ENCODE peak calls at places on chromosomes 2 and 18, in seven cellular contexts. S is mesenchymal stem cell, I is H9, W is IMR-90, E is H1, G is neuronal stem cell, H is trophoblast cell. L is an unnamed sample.

GRCh38 chr2:208025814-208026184 is 472 bp upstream of the PLEKHM3 start:
- DNase-seq in W (no peak), H (no peak), I (peak), G (no peak), S (no peak), E (no peak), L (no peak)

GRCh38 chr2:241489733-241490443 is 18.5 kb downstream of the STK25 start:
- DNase-seq in E (no peak), I (no peak), S (no peak), W (no peak), G (no peak), H (no peak), L (no peak)

GRCh38 chr2:240362216-240362755 is 73.2 kb upstream of the GPC1 start:
- DNase-seq in G (no peak), H (no peak), W (no peak), E (no peak), S (no peak), I (no peak), L (no peak)

GRCh38 chr2:232485333-232485756 is 2.3 kb downstream of the ECEL1 start:
- DNase-seq in S (no peak), G (no peak), W (no peak), E (no peak), H (no peak), I (no peak), L (peak)

GRCh38 chr2:236176951-236177350 is 8.8 kb upstream of the GBX2 start:
- DNase-seq in I (no peak), E (no peak), G (no peak), H (no peak), W (no peak), S (no peak), L (no peak)

GRCh38 chr2:129483366-129483765 is 496.1 kb upstream of the RAB6C start:
- DNase-seq in W (no peak), G (no peak), H (no peak), I (no peak), E (no peak), S (no peak), L (no peak)

GRCh38 chr2:170271340-170271739 is 93.4 kb downstream of the MYO3B start:
- DNase-seq in S (no peak), E (no peak), W (no peak), I (no peak), G (no peak), H (no peak), L (no peak)

GRCh38 chr2:238143239-238143951 is 4.9 kb downstream of the KLHL30 start:
- DNase-seq in E (no peak), G (no peak), H (no peak), W (peak), S (peak), I (no peak), L (no peak)

GRCh38 chr2:28565720-28566295 is 69.9 kb downstream of the PLB1 start:
- DNase-seq in E (no peak), S (no peak), H (peak), W (no peak), I (no peak), G (no peak), L (no peak)

GRCh38 chr2:98380203-98380535 is 33.9 kb downstream of the CNGA3 start:
- DNase-seq in W (no peak), S (no peak), I (no peak), E (no peak), G (no peak), H (no peak), L (no peak)

GRCh38 chr18:70386582-70386981 is 97.7 kb downstream of the SOCS6 start:
- DNase-seq in S (no peak), I (no peak), G (no peak), H (no peak), W (no peak), E (no peak), L (no peak)

GRCh38 chr2:70087703-70088507 is 628 bp downstream of the PCBP1 start:
- DNase-seq in E (no peak), S (peak), G (no peak), W (peak), I (peak), H (peak), L (peak)

GRCh38 chr2:43429366-43429765 is 166.5 kb downstream of the THADA start:
- DNase-seq in W (no peak), S (no peak), E (no peak), I (no peak), H (no peak), G (no peak), L (no peak)

GRCh38 chr18:55593888-55594287 is 5.9 kb upstream of the TCF4 start:
- DNase-seq in G (no peak), E (no peak), H (peak), S (no peak), I (no peak), W (peak), L (no peak)

GRCh38 chr2:162379719-162380580 is 36.0 kb downstream of the GCA start:
- DNase-seq in I (no peak), W (no peak), E (no peak), G (no peak), H (no peak), S (no peak), L (peak)

GRCh38 chr2:236179653-236180500 is 11.7 kb upstream of the GBX2 start:
- DNase-seq in W (peak), H (peak), S (peak), G (peak), I (no peak), E (no peak), L (peak)

GRCh38 chr18:11308499-11308898 is 159.1 kb upstream of the PIEZO2 start:
- DNase-seq in G (no peak), E (no peak), H (no peak), W (peak), S (peak), I (no peak), L (no peak)

GRCh38 chr2:181457741-181458425 is 697 bp downstream of the ITGA4 start:
- DNase-seq in H (no peak), G (peak), I (peak), E (no peak), S (peak), W (peak), L (peak)

GRCh38 chr2:95314964-95315611 is 17.9 kb downstream of the KCNIP3 start:
- DNase-seq in S (no peak), I (peak), H (peak), E (peak), G (peak), W (peak), L (peak)

GRCh38 chr2:105369777-105370690 is 28.8 kb downstream of the FHL2 start:
- DNase-seq in I (peak), E (peak), G (peak), H (peak), S (peak), W (peak), L (peak)

GRCh38 chr2:68238955-68239822 is 13.1 kb downstream of the PPP3R1 start:
- DNase-seq in E (no peak), I (no peak), W (peak), G (no peak), S (peak), H (no peak), L (no peak)

GRCh38 chr2:7430869-7431641 is 513.8 kb downstream of the RNF144A start:
- DNase-seq in W (no peak), S (peak), G (peak), E (peak), I (peak), H (peak), L (peak)

GRCh38 chr2:128228894-128229293 is 89.8 kb downstream of the HS6ST1 start:
- DNase-seq in G (no peak), W (peak), H (no peak), I (no peak), E (no peak), S (peak), L (no peak)

DNA sequence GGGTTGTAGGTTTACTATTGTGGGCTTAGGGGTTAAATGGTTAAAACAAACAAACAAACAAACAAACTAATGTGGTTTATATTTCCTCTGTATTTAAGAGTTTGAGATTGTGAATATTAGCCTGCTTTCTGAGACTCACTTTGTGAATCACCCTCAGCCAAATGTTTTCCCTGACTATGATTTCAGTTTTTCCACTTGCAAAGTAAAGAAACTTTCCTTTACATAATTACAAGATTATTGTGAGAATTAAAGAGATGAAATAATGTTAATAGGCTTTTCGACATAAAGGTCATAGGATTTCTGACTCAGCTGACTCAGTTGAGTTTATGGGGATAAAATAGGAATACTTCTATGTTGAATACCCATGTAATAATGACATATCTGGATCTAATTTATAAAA is 2.9 kb downstream of the GULP1 start:
- DNase-seq in G (no peak), H (no peak), I (no peak), E (no peak), W (peak), S (peak), L (no peak)
- H3K27ac ChIP-seq in G (no peak), H (peak), I (peak), E (peak), W (no peak), S (peak), L (no peak)

GRCh38 chr2:221425353-221425752 is 146.8 kb downstream of the EPHA4 start:
- DNase-seq in I (no peak), W (no peak), E (no peak), G (no peak), S (no peak), H (no peak), L (no peak)
- H2BK120ac ChIP-seq in I (no peak), W (no peak), E (no peak), G (no peak), S (no peak), H (no peak), L (no peak)

GRCh38 chr2:20139828-20140227 is 85.1 kb downstream of the SDC1 start:
- DNase-seq in E (no peak), H (no peak), G (no peak), I (no peak), S (no peak), W (no peak), L (no peak)
- H3K23ac ChIP-seq in E (no peak), H (no peak), G (no peak), I (no peak), S (no peak), W (no peak), L (no peak)

DNA sequence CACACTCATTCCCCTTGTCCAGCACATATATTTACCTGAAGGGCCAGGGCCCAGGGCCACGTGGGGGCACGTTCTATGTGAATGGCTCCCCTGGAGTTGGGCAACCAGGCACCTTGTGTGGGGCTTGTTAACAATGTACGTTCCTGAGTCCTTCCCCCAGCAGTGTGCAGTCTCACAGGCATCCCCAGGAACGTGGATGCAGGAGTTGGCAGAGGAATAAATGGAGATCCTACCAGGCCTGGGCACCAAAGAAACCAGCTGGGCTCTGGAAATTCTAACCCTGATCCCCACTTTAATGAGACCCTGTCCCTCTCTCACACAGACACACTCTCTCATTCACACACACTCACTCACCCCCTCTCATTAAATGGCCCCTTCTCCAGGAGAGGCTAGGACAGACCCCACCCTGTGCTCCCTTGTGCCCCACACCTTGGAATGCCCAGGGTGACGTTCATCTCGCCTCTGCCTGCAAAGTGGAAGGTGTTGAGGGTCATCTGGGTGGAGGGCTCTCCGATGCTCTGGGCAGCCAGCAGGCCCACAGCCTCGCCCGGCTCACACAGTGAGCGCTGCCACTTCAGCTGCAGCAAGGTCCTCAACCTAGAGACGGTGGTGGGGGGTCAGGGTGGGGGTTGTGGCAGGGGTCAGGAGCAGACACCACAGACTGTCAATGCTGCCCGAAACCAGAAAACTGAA is 65.6 kb downstream of the POLR1A start:
- DNase-seq in S (no peak), E (no peak), H (no peak), I (peak), W (no peak), G (no peak), L (no peak)
- H3K27ac ChIP-seq in S (no peak), E (no peak), H (no peak), I (no peak), W (no peak), G (no peak), L (no peak)

GRCh38 chr2:215847718-215848117 is 165.6 kb downstream of the MREG start:
- DNase-seq in E (no peak), H (no peak), W (peak), G (no peak), I (no peak), S (peak), L (no peak)

GRCh38 chr2:215843579-215843978 is 169.8 kb downstream of the MREG start:
- DNase-seq in S (peak), W (peak), G (no peak), I (no peak), H (peak), E (no peak), L (no peak)

GRCh38 chr2:215847056-215847455 is 166.3 kb downstream of the MREG start:
- DNase-seq in I (no peak), G (no peak), H (no peak), W (no peak), S (no peak), E (no peak), L (no peak)

GRCh38 chr2:215848146-215848545 is 165.2 kb downstream of the MREG start:
- DNase-seq in E (no peak), W (no peak), H (no peak), S (no peak), I (no peak), G (no peak), L (no peak)

DNA sequence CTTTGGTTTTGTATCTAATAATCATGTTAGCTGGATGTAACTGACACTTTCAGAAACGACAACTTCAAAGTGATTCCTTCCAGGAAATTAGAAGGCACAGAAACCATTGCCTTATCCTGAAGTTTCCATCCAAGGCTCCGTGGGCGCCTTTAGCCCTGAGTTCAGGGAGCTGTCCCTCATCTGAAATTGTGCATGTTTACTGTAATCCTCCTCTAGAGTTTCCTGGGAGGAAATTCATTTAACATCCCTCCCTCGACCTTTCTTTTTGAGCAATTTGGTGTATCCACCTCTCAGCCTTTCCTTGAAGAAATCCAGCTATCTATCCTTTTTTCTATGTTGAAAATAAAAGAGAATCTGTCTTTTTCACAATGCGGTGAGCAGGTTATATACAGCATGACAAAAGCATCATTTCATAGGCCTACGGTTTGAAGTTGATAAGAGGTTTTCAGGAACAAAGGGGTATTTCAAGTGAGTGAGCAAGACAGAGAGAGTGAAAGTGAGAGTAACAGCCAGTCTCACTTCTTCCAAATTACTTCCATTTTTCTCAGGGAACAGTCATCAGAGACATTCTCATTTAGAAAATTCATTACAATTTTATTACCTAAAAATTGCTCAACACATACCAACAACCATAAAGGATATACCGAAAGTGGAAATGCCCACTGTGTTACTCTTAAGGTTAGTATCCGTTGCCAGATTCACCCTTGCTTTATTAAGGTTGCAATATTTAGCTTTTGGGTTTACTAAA is 167.3 kb downstream of the MREG start:
- DNase-seq in G (no peak), W (no peak), E (no peak), S (no peak), H (no peak), I (no peak), L (no peak)
- H2BK120ac ChIP-seq in G (no peak), W (no peak), E (no peak), S (no peak), H (no peak), I (no peak), L (no peak)

DNA sequence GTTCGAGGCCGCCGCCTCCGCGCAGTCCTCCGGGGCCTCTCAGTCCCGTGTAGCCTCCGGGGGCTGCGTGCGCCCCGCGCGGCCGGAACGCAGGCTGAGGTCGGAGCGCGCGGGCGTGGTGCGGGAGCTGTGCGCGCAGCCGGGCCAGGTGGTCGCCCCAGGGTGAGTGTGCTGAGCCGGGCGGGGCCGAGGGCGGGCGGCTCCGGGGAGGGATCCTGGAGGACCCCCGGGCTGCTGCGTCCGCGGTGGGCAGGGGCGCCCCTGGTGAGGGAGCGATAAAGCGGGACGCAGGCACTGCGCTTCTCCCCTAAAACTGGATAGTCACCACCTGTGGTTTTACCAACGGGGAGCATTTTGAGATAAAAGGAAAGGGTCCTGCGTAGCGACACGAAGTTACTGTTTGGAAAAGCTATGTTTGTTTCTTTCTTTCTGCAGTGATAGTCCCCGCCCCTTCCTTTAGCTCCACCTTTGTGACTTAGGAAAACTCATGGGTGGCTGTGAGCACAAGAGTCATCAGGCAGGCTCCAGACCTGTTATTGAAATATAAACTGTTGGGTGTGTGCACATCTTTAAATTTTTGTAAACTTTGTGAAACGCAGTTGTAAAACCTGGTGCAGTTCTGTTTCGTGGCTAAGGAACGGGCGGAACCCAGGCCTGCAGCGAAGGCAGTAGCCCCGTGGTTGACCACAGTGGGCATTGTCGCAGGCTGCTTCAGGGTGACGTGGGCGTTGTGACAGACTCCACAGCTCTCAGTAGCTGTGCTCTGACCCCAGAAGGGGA is 687 bp downstream of the CTDP1 start:
- DNase-seq in G (peak), H (peak), I (no peak), S (peak), W (peak), E (no peak), L (peak)
- H3K23ac ChIP-seq in G (peak), H (no peak), I (no peak), S (no peak), W (no peak), E (no peak), L (peak)

L was measured in mesendoderm.